ENCODE peak calls at places on chromosome 1, in ten cellular contexts. C is CD8-positive, alpha-beta memory T cell; Y is tibial nerve; G is psoas muscle; A is MM.1S; T is Peyer's patch; D is heart right ventricle; W is RWPE1; O is colonic mucosa; F is ovary. V is an unnamed sample.

GRCh38 chr1:179105393-179105792 is 23.5 kb downstream of the TOR3A start:
- DNase-seq in F (no peak), C (no peak), D (no peak), G (no peak), W (peak), A (peak), Y (no peak), O (no peak), T (no peak), V (no peak)

GRCh38 chr1:24619376-24619775 is 23.7 kb upstream of the SRRM1 start:
- DNase-seq in G (no peak), Y (no peak), C (no peak), O (no peak), A (no peak), D (no peak), F (no peak), T (no peak), W (no peak), V (no peak)

GRCh38 chr1:86811539-86811938 is 102.4 kb downstream of the SELENOF start:
- DNase-seq in F (no peak), G (no peak), O (peak), A (no peak), D (no peak), Y (no peak), T (no peak), C (no peak), W (no peak), V (no peak)

GRCh38 chr1:6145351-6145750 is 34.8 kb downstream of the CHD5 start:
- DNase-seq in F (no peak), T (no peak), A (no peak), Y (no peak), C (no peak), W (no peak), O (no peak), G (no peak), D (no peak), V (no peak)

GRCh38 chr1:224273651-224274050 is 56.3 kb downstream of the NVL start:
- DNase-seq in F (no peak), A (no peak), T (no peak), Y (no peak), D (no peak), C (no peak), W (peak), O (peak), G (no peak), V (no peak)

GRCh38 chr1:182169203-182169602 is 107.7 kb upstream of the ZNF648 start:
- DNase-seq in C (no peak), T (no peak), W (no peak), G (no peak), O (no peak), A (no peak), F (no peak), Y (peak), D (no peak), V (peak)

GRCh38 chr1:221841291-221841982 is 99.5 kb upstream of the DUSP10 start:
- DNase-seq in F (no peak), W (no peak), O (no peak), T (no peak), D (no peak), A (no peak), Y (no peak), G (no peak), C (no peak), V (no peak)

GRCh38 chr1:110337704-110338199 is 1.4 kb upstream of the RBM15 start:
- DNase-seq in C (peak), W (peak), Y (no peak), F (peak), T (peak), A (peak), G (peak), D (peak), O (peak), V (peak)

GRCh38 chr1:62082456-62083363 is 111.9 kb upstream of the L1TD1 start:
- DNase-seq in A (peak), C (no peak), D (peak), W (peak), T (no peak), G (no peak), Y (peak), F (peak), O (peak), V (no peak)

GRCh38 chr1:61050541-61051454 is 31.6 kb upstream of the NFIA start:
- DNase-seq in O (peak), D (peak), A (peak), F (peak), C (peak), W (peak), G (peak), T (peak), Y (no peak), V (peak)

GRCh38 chr1:20233394-20233793 is 47.1 kb upstream of the PLA2G2C start:
- DNase-seq in C (no peak), O (no peak), F (no peak), Y (no peak), A (peak), T (no peak), D (no peak), G (no peak), W (peak), V (no peak)

GRCh38 chr1:87243573-87243972 is 85.1 kb upstream of the LMO4 start:
- DNase-seq in C (no peak), W (no peak), O (no peak), Y (no peak), D (no peak), F (no peak), T (no peak), G (no peak), A (no peak), V (no peak)

GRCh38 chr1:9881838-9882249 is 28.2 kb downstream of the CTNNBIP1 start:
- DNase-seq in C (no peak), G (peak), F (no peak), Y (no peak), W (peak), A (no peak), D (no peak), T (no peak), O (no peak), V (no peak)

GRCh38 chr1:53108646-53109580 is 33.5 kb downstream of the SLC1A7 start:
- DNase-seq in C (no peak), W (no peak), T (no peak), D (no peak), O (no peak), Y (no peak), F (no peak), G (no peak), A (no peak), V (no peak)

GRCh38 chr1:224175615-224176014 is 7.4 kb upstream of the DEGS1 start:
- DNase-seq in G (peak), F (peak), D (peak), T (no peak), W (no peak), C (no peak), Y (no peak), O (no peak), A (no peak), V (no peak)

GRCh38 chr1:218699411-218699810 is 354.3 kb downstream of the TGFB2 start:
- DNase-seq in O (no peak), C (no peak), F (no peak), Y (no peak), T (no peak), W (no peak), D (no peak), A (no peak), G (no peak), V (no peak)

GRCh38 chr1:223531742-223532341 is 133.7 kb downstream of the CAPN8 start:
- DNase-seq in A (peak), C (peak), Y (no peak), O (peak), F (no peak), G (peak), W (peak), T (peak), D (peak), V (peak)

GRCh38 chr1:16387201-16388185 is 20.5 kb downstream of the SZRD1 start:
- DNase-seq in F (no peak), W (no peak), A (no peak), D (no peak), C (no peak), O (no peak), T (no peak), G (no peak), Y (no peak), V (peak)
- H3K27ac ChIP-seq in F (peak), W (peak), A (no peak), D (peak), C (no peak), O (peak), T (peak), G (peak), Y (no peak), V (peak)

DNA sequence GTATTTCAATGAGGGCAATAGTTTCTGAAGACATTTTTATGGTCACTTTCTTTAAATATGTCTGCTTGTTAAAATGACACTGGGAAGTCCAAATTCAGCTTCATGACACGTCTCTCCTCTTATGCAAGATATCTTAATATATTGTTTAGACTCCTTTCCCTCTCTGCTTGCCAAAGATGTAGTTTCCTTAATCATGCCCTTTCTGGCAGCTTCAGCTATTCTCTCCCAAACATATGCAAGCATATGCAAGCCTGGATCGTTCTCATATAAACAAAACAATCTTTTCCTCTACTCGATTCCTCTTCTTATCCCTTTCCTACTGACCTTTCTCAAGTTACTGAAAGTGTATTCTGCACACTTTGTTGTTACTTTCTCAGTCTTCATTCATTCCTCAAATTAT is 372.2 kb downstream of the PTBP2 start:
- DNase-seq in O (no peak), C (no peak), F (no peak), D (no peak), G (no peak), T (no peak), W (no peak), A (no peak), Y (no peak), V (no peak)
- H3K27ac ChIP-seq in O (no peak), C (no peak), F (no peak), D (no peak), G (no peak), T (no peak), W (no peak), A (no peak), Y (no peak), V (no peak)

GRCh38 chr1:72184099-72184695 is 98.1 kb downstream of the NEGR1 start:
- DNase-seq in G (no peak), D (no peak), O (no peak), A (no peak), Y (no peak), W (no peak), F (no peak), T (no peak), C (no peak), V (no peak)
- H3K27ac ChIP-seq in G (no peak), D (no peak), O (no peak), A (no peak), Y (no peak), W (no peak), F (no peak), T (no peak), C (no peak), V (no peak)

DNA sequence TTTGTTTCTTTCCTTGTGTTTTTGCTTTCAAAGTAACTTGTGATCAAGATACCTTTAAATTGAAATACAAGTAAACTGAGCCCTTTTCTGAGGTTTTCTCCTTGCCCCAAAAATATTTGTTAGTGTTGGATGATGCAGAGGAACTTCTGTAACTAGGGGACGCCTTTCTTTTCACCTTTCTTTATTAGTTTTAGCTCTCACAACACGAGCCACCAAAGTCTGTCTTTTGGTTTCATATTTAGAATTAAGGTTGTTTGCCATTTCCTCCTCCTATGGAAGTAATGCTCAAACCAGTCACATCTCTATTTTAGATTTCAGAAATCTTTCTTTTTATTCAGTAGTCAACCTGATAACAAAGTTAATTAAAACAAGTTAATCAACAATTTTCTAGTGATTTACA is 120.8 kb downstream of the ZP4 start:
- DNase-seq in T (no peak), Y (no peak), A (peak), O (no peak), W (no peak), C (no peak), D (no peak), G (no peak), F (no peak), V (no peak)
- H3K27ac ChIP-seq in T (no peak), Y (no peak), A (peak), O (no peak), W (no peak), C (no peak), D (no peak), G (no peak), F (no peak), V (no peak)

GRCh38 chr1:114720492-114720891 is 3.9 kb upstream of the NRAS start:
- DNase-seq in F (no peak), Y (no peak), O (no peak), W (no peak), C (no peak), T (no peak), A (no peak), D (no peak), G (no peak), V (no peak)
- H3K27ac ChIP-seq in F (no peak), Y (no peak), O (no peak), W (no peak), C (no peak), T (peak), A (no peak), D (no peak), G (peak), V (no peak)

GRCh38 chr1:80375662-80376061 is 1369.1 kb upstream of the ADGRL4 start:
- DNase-seq in W (peak), O (no peak), C (no peak), D (no peak), T (no peak), Y (no peak), F (no peak), A (no peak), G (no peak), V (no peak)
- H3K27ac ChIP-seq in W (no peak), O (no peak), C (no peak), D (no peak), T (no peak), Y (no peak), F (no peak), A (no peak), G (no peak), V (no peak)

GRCh38 chr1:89912073-89912472 is 82.8 kb upstream of the ZNF326 start:
- DNase-seq in T (no peak), Y (no peak), O (no peak), D (no peak), W (no peak), C (no peak), A (no peak), G (no peak), F (no peak), V (no peak)
- H3K27ac ChIP-seq in T (no peak), Y (no peak), O (no peak), D (no peak), W (no peak), C (no peak), A (no peak), G (no peak), F (no peak), V (no peak)

GRCh38 chr1:56491441-56491840 is 87.9 kb downstream of the PLPP3 start:
- DNase-seq in O (no peak), Y (no peak), A (no peak), T (no peak), G (no peak), C (no peak), F (no peak), W (peak), D (no peak), V (no peak)
- H3K27ac ChIP-seq in O (no peak), Y (no peak), A (no peak), T (no peak), G (no peak), C (no peak), F (no peak), W (no peak), D (no peak), V (no peak)

DNA sequence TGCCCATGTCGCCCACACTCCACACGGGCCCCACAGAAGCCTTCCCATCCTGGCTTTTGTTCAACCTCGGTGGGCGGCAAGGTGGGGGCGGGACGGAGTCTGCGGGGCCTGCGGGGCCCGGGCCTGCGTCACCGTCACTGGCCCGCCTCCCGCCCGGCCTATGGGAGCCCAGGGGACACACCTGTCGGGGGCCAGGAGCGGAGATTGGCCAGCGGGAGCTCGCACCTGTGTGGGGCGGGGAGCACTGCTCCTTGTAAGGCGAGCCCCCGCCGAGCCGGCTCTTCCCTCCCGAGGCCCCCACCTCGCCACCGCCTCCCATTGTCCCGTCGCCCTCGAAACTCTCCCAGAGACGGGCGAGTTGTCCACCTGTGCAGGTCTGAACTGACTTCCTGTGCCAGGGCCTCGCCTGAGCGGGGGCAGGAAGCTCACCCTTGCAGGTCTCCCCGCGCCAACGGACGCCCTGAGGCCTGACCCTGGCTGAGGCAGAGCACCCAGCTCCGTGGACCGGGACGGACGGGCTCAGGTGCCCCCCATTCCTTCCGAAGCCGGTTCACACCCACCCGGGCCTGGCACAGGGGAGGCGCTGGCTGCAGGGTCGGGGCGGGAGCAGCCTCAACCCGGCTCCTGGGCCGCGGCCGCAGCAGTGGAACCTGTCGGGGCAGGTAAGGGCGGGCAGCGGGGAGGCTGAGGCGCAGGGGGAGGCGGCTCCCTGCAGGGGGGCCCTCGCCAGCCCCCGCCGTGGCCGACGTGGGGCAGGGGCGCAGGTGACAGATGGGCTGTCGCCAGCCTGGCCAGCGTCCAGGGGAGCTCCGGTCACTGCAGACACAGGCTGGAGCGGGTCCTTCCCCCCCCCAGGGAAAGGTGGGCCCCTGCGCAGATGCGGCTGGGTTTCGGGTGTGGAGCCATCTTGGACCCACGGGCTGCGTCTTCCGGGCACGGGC is 10.8 kb upstream of the TTLL10 start:
- DNase-seq in W (peak), C (no peak), O (peak), A (no peak), F (no peak), Y (no peak), T (peak), D (no peak), G (no peak), V (peak)
- H3K27ac ChIP-seq in W (no peak), C (no peak), O (peak), A (no peak), F (no peak), Y (no peak), T (peak), D (no peak), G (no peak), V (peak)